ENCODE peak calls at places on chromosomes 3 and 15, in nine cellular contexts. R is PC-3; L is pancreas; X is tibial artery; W is effector CD4-positive, alpha-beta T cell; C is ELR; F is psoas muscle; O is stimulated activated naive CD8-positive, alpha-beta T cell treated with anti-CD3 and anti-CD28 coated beads, Interleukin-15, Interleukin-2, amounts not matched to agents 100 U/mL and 50 U/mL, for 24 hours; K is non-pigmented ciliary epithelial cell. P is an unnamed sample.

GRCh38 chr3:135887220-135887619 is 78.3 kb upstream of the PPP2R3A start:
- DNase-seq in R (peak), L (no peak), X (no peak), W (no peak), C (peak), F (no peak), O (no peak), K (no peak), P (no peak)

GRCh38 chr15:37135225-37135624 is 34.9 kb upstream of the MEIS2 start:
- DNase-seq in R (peak), L (no peak), X (no peak), W (no peak), C (peak), F (no peak), O (no peak), K (no peak), P (no peak)

GRCh38 chr3:127170794-127171193 is 22.1 kb upstream of the PRR23E start:
- DNase-seq in R (peak), L (no peak), X (peak), W (no peak), C (peak), F (no peak), O (no peak), K (peak), P (no peak)

GRCh38 chr3:48269592-48269991 is 28.7 kb downstream of the ZNF589 start:
- DNase-seq in R (no peak), L (no peak), X (no peak), W (no peak), C (no peak), F (no peak), O (no peak), K (no peak), P (no peak)

GRCh38 chr3:11134794-11135193 is 19.5 kb upstream of the HRH1 start:
- DNase-seq in R (no peak), L (no peak), X (no peak), W (no peak), C (peak), F (no peak), O (no peak), K (no peak), P (no peak)

GRCh38 chr3:52244061-52244628 is 1.4 kb upstream of the PPM1M start:
- DNase-seq in R (peak), L (no peak), X (peak), W (no peak), C (peak), F (peak), O (peak), K (no peak), P (no peak)

GRCh38 chr15:89669941-89670340 is 9.2 kb downstream of the PLIN1 start:
- DNase-seq in R (no peak), L (no peak), X (no peak), W (no peak), C (no peak), F (no peak), O (no peak), K (no peak), P (no peak)

GRCh38 chr3:160395297-160395696 is 3.7 kb downstream of the IFT80 start:
- DNase-seq in R (peak), L (no peak), X (no peak), W (no peak), C (peak), F (no peak), O (no peak), K (no peak), P (no peak)

GRCh38 chr3:72782521-72782920 is 65.7 kb downstream of the SHQ1 start:
- DNase-seq in R (no peak), L (no peak), X (no peak), W (no peak), C (no peak), F (no peak), O (no peak), K (no peak), P (no peak)

GRCh38 chr3:171811059-171811912 is 1.0 kb upstream of the PLD1 start:
- DNase-seq in R (peak), L (no peak), X (peak), W (no peak), C (peak), F (no peak), O (no peak), K (peak), P (no peak)

GRCh38 chr3:24101676-24102168 is 156.6 kb downstream of the NR1D2 start:
- DNase-seq in R (peak), L (no peak), X (no peak), W (no peak), C (peak), F (no peak), O (no peak), K (no peak), P (no peak)

GRCh38 chr3:73056365-73057150 is 4.9 kb upstream of the EBLN2 start:
- DNase-seq in R (peak), L (no peak), X (no peak), W (no peak), C (peak), F (no peak), O (no peak), K (no peak), P (no peak)

GRCh38 chr15:33985287-33985686 is 17.0 kb downstream of the CHRM5 start:
- DNase-seq in R (no peak), L (no peak), X (no peak), W (no peak), C (peak), F (no peak), O (no peak), K (peak), P (no peak)

GRCh38 chr3:134463676-134464611 is 21.8 kb downstream of the ANAPC13 start:
- DNase-seq in R (no peak), L (peak), X (peak), W (no peak), C (peak), F (peak), O (no peak), K (peak), P (no peak)

GRCh38 chr3:46012246-46012645 is 15.0 kb downstream of the XCR1 start:
- DNase-seq in R (no peak), L (no peak), X (no peak), W (no peak), C (no peak), F (no peak), O (no peak), K (no peak), P (no peak)

GRCh38 chr15:42694398-42694797 is 42.5 kb downstream of the CDAN1 start:
- DNase-seq in R (no peak), L (no peak), X (no peak), W (no peak), C (no peak), F (no peak), O (no peak), K (no peak), P (no peak)

GRCh38 chr3:138465927-138466326 is 31.5 kb downstream of the ESYT3 start:
- DNase-seq in R (no peak), L (no peak), X (no peak), W (no peak), C (no peak), F (no peak), O (no peak), K (no peak), P (no peak)

GRCh38 chr3:70963412-70963811 is 620.1 kb downstream of the FOXP1 start:
- DNase-seq in R (peak), L (no peak), X (no peak), W (no peak), C (no peak), F (no peak), O (no peak), K (peak), P (no peak)

GRCh38 chr3:138186803-138187295 is 252 bp upstream of the ARMC8 start:
- DNase-seq in R (peak), L (peak), X (peak), W (peak), C (peak), F (peak), O (peak), K (no peak), P (peak)

GRCh38 chr3:128709506-128710210 is 16.3 kb upstream of the RAB7A start:
- DNase-seq in R (peak), L (no peak), X (no peak), W (no peak), C (no peak), F (no peak), O (no peak), K (no peak), P (no peak)

GRCh38 chr15:60301024-60301423 is 96.8 kb downstream of the ANXA2 start:
- DNase-seq in R (no peak), L (no peak), X (no peak), W (no peak), C (peak), F (no peak), O (no peak), K (no peak), P (no peak)

GRCh38 chr3:94004301-94004910 is 24.0 kb downstream of the STX19 start:
- DNase-seq in R (peak), L (no peak), X (no peak), W (peak), C (peak), F (no peak), O (no peak), K (no peak), P (no peak)

GRCh38 chr3:151556591-151556990 is 95.7 kb upstream of the IGSF10 start:
- DNase-seq in R (no peak), L (no peak), X (no peak), W (no peak), C (no peak), F (no peak), O (no peak), K (no peak), P (no peak)

GRCh38 chr3:117547956-117548550 is 838.5 kb downstream of the TUSC7 start:
- DNase-seq in R (peak), L (no peak), X (no peak), W (no peak), C (peak), F (no peak), O (no peak), K (peak), P (no peak)